ENCODE peak calls at places on chromosomes 4 and X, in six cellular contexts. G is Caco-2, W is right lobe of liver, M is Peyer's patch, L is mammary epithelial cell, T is tibial artery. F is an unnamed sample.

GRCh38 chrX:150543230-150544155 is 24.9 kb upstream of the MTM1 start:
- DNase-seq in W (no peak), G (no peak), M (no peak), L (no peak), T (no peak), F (peak)

GRCh38 chrX:94288325-94288724 is 614.3 kb downstream of the FAM133A start:
- DNase-seq in T (no peak), W (no peak), M (no peak), L (no peak), G (no peak), F (no peak)

GRCh38 chr4:134862116-134862515 is 660.5 kb upstream of the PABPC4L start:
- DNase-seq in W (no peak), L (no peak), T (no peak), G (no peak), M (no peak), F (no peak)

GRCh38 chr4:104490096-104490769 is 4.5 kb downstream of the CXXC4 start:
- DNase-seq in W (peak), L (no peak), T (no peak), G (no peak), M (peak), F (peak)

GRCh38 chr4:185210102-185210981 is 944 bp downstream of the SNX25 start:
- DNase-seq in M (peak), W (peak), L (peak), T (peak), G (peak), F (peak)

GRCh38 chr4:123667991-123668390 is 271.4 kb downstream of the SPRY1 start:
- DNase-seq in T (no peak), M (no peak), G (no peak), L (no peak), W (no peak), F (no peak)

GRCh38 chrX:13059676-13060499 is 15.5 kb upstream of the FAM9C start:
- DNase-seq in W (no peak), G (peak), T (no peak), M (no peak), L (peak), F (no peak)

GRCh38 chr4:125368161-125368560 is 53.4 kb downstream of the FAT4 start:
- DNase-seq in G (no peak), L (no peak), M (no peak), T (no peak), W (no peak), F (no peak)

GRCh38 chr4:150664935-150665334 is 83.0 kb downstream of the MAB21L2 start:
- DNase-seq in T (no peak), M (no peak), G (no peak), L (peak), W (no peak), F (no peak)

GRCh38 chrX:136250191-136251041 is 784 bp downstream of the MAP7D3 start:
- DNase-seq in T (no peak), W (no peak), G (no peak), L (no peak), M (no peak), F (peak)

GRCh38 chr4:134695433-134695832 is 493.8 kb upstream of the PABPC4L start:
- DNase-seq in G (no peak), L (no peak), T (no peak), W (no peak), M (no peak), F (no peak)

GRCh38 chr4:95761441-95761840 is 78.5 kb upstream of the PDHA2 start:
- DNase-seq in W (no peak), T (no peak), M (no peak), G (no peak), L (peak), F (no peak)

GRCh38 chr4:73816814-73817213 is 19.7 kb upstream of the CXCL6 start:
- DNase-seq in G (no peak), M (no peak), L (peak), T (no peak), W (no peak), F (no peak)

GRCh38 chr4:20428410-20429160 is 176.9 kb downstream of the SLIT2 start:
- DNase-seq in W (no peak), L (no peak), M (no peak), G (no peak), T (no peak), F (peak)

GRCh38 chr4:145716200-145716599 is 36.3 kb downstream of the C4orf51 start:
- DNase-seq in L (no peak), G (no peak), T (no peak), W (no peak), M (no peak), F (no peak)

GRCh38 chr4:122668241-122668640 is 47.4 kb upstream of the IL21 start:
- DNase-seq in L (peak), G (no peak), M (no peak), T (no peak), W (no peak), F (no peak)

GRCh38 chr4:113635739-113636437 is 125.7 kb downstream of the CAMK2D start:
- DNase-seq in G (no peak), L (no peak), M (no peak), T (no peak), W (no peak), F (peak)

GRCh38 chr4:88107406-88108107 is 50.9 kb downstream of the ABCG2 start:
- DNase-seq in L (no peak), T (no peak), M (peak), W (peak), G (peak), F (no peak)

GRCh38 chrX:14065800-14066199 is 36.1 kb upstream of the GEMIN8 start:
- DNase-seq in G (no peak), T (no peak), L (no peak), W (no peak), M (no peak), F (no peak)

GRCh38 chr4:51825341-51825740 is 17.6 kb upstream of the DCUN1D4 start:
- DNase-seq in M (no peak), T (no peak), W (no peak), L (no peak), G (no peak), F (no peak)

DNA sequence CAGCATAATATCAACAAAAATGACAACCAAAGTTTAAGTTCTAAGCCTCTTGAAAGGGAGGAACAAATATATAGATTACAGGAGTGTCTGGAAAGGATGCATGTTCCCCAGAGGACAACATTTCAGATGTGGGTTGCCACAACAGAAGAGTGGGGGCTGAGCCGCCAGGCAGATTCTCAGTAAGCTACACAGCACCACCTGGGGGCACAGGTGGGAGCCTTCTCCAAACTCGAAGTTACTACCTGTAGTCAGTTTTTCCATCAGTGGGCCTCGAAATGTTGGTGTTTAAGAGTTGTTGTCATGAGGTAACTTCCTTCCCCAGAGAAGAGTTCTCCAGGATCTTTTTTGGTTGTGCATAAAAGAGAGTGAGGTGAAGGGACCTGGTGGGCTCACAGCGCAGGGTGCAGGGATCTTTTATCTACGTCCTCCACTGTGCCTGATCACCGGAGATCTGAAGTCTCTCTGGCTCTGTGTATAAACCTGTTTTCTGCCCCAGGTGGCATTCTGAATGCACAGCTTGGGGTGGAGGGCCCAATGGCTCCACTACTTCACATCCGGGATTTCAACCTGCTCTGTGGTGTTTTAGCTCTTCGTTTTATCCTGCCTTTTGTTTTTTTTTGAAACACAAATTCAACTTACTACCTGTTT is 58.4 kb upstream of the STS start:
- DNase-seq in L (no peak), T (no peak), M (peak), G (peak), W (no peak), F (peak)
- H3K4me3 ChIP-seq in L (no peak), T (no peak), M (no peak), G (no peak), W (no peak), F (no peak)

GRCh38 chrX:122187065-122187464 is 997.0 kb upstream of the GRIA3 start:
- DNase-seq in W (no peak), L (no peak), M (no peak), T (no peak), G (no peak), F (no peak)
- TF ChIP-seq CTCF in W (no peak), L (no peak), M (no peak), T (no peak), G (no peak), F (no peak)

DNA sequence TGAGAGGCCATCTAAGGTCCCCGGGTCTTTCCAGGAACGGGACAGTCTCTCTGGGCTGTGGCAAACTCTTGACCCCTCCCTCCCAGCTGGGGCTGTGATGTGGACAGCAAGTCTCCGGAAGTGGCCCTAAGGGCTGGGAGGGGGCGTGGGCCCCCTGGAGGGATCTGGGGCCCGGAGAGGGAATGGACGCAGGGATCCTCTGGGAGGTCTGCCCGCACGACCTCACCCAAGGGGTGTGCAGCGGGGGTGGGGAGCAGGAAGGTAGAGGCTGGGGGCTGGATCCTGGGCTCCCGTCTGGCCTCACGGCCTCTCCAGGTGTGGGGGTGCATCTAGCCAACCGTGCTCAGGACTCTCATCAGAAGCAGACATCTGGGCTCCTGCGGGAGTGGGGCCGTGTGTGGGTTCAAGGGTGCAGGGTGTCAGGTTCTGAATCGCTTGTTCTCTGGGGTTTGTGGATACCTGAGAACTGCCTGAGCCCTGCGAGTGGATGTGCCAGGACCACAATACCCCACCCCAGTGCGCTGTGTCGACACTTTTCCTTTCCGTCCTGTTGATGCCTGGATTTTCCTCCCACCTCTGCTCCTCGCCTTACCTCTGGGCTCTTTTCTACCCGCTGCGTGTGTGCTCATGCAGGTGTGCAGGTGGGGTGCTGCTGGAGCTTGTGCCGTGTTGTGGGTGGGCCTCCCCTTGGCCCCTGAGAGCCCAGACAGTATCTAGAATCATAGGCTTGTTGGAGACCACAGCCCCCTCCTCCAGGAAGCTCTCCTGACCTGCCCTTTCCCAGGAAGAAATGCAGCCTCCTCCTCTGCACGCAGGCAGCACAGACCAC is 917 bp downstream of the CPZ start:
- DNase-seq in W (no peak), T (no peak), L (no peak), M (no peak), G (no peak), F (no peak)
- H3K4me3 ChIP-seq in W (no peak), T (no peak), L (no peak), M (peak), G (peak), F (no peak)

DNA sequence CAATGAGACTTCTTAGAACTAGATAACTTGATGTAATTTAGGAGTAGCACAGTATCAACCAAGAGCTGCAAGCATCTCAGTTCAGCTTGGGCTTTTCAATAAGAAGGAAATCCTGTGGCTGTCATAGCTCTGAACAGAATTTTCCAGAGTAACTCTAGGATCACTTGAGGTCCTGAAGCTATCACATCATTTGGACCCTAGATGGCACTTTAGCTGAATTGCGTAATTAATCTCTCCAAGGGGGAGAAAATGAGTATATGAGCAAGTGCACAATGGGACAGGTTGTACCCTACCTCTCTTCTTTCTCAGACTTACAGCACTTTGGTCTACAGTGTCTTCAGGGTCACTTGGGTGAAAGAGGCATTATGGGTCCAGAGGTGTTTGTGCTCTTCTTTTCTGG is 45.2 kb downstream of the SLC4A4 start:
- DNase-seq in M (no peak), G (no peak), W (no peak), L (no peak), T (no peak), F (no peak)
- TF ChIP-seq CTCF in M (no peak), G (no peak), W (no peak), L (no peak), T (no peak), F (no peak)

DNA sequence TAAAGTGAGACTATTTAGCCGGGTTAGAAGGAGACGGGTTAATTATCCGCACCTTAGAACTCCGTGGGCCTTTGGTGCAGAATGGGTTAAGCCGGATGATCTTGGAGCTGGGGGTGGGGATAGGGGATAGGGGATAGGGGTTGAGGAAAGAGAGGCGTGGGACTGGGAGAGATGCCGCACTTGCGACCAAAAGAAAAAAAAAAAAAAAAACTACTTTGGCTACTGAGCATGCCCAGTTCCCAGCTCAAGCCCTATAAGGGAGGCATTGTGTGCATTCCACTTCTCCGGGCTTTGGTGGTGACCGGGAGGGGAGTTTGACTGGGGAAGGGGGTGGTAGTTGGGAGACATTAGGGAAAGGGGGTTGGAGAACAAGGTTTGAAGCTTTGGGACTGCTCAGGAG is at the start of gene SLITRK4:
- DNase-seq in L (no peak), G (no peak), W (no peak), T (no peak), M (no peak), F (no peak)
- H3K4me3 ChIP-seq in L (no peak), G (no peak), W (no peak), T (peak), M (peak), F (no peak)

GRCh38 chr4:91502365-91502764 is 801.4 kb upstream of the GRID2 start:
- DNase-seq in W (no peak), L (no peak), G (no peak), M (no peak), T (no peak), F (peak)
- TF ChIP-seq CTCF in W (no peak), L (peak), G (no peak), M (no peak), T (no peak), F (peak)

GRCh38 chr4:186651181-186651603 is 72.5 kb downstream of the FAT1 start:
- DNase-seq in G (no peak), M (no peak), L (no peak), T (no peak), W (no peak), F (no peak)
- H3K4me3 ChIP-seq in G (no peak), M (peak), L (no peak), T (peak), W (no peak), F (no peak)

GRCh38 chrX:102154218-102154860 is 1.4 kb downstream of the BEX5 start:
- DNase-seq in M (peak), W (no peak), L (no peak), T (no peak), G (no peak), F (no peak)
- TF ChIP-seq CTCF in M (peak), W (peak), L (no peak), T (peak), G (no peak), F (no peak)